ENCODE peak calls at places on chromosomes 5 and 9, in ten cellular contexts. T, C, O, P, L, R, J, I, U and X are unnamed samples.

GRCh38 chr5:91469517-91470165 is 86.5 kb upstream of the ARRDC3 start:
- DNase-seq in C (no peak), P (no peak), R (peak), I (no peak), T (no peak), U (no peak), J (peak), O (no peak), L (no peak), X (no peak)

GRCh38 chr5:96066386-96066719 is 104.7 kb upstream of the ELL2 start:
- DNase-seq in T (peak), U (no peak), J (no peak), I (no peak), O (no peak), C (no peak), R (no peak), L (no peak), P (no peak), X (no peak)

GRCh38 chr5:180170111-180170809 is 38.8 kb downstream of the RASGEF1C start:
- DNase-seq in I (no peak), P (no peak), O (no peak), U (no peak), L (no peak), J (no peak), R (no peak), C (no peak), T (no peak), X (no peak)

GRCh38 chr5:179909224-179909623 is 1.5 kb upstream of the TBC1D9B start:
- DNase-seq in T (no peak), P (no peak), O (no peak), C (no peak), R (no peak), J (no peak), U (no peak), L (no peak), I (no peak), X (no peak)

GRCh38 chr9:89622933-89623861 is 18.4 kb downstream of the GADD45G start:
- DNase-seq in L (no peak), P (no peak), I (no peak), O (no peak), C (no peak), R (no peak), U (peak), J (no peak), T (no peak), X (no peak)

GRCh38 chr9:121770415-121771273 is 119.2 kb downstream of the DAB2IP start:
- DNase-seq in U (peak), R (peak), C (no peak), O (no peak), T (peak), L (no peak), J (no peak), P (peak), I (no peak), X (peak)

GRCh38 chr9:121271368-121272351 is 3.7 kb downstream of the GSN start:
- DNase-seq in C (no peak), T (peak), I (no peak), J (peak), O (peak), L (no peak), P (no peak), R (peak), U (peak), X (peak)

GRCh38 chr5:73987915-73988314 is 361.9 kb downstream of the ARHGEF28 start:
- DNase-seq in R (no peak), L (no peak), T (no peak), P (no peak), C (no peak), J (no peak), O (no peak), I (no peak), U (no peak), X (no peak)

GRCh38 chr9:101485873-101486692 is 47.6 kb upstream of the RNF20 start:
- DNase-seq in R (peak), O (peak), U (peak), C (no peak), I (no peak), P (no peak), J (no peak), L (peak), T (peak), X (peak)

GRCh38 chr5:109819878-109820277 is 130.2 kb downstream of the MAN2A1 start:
- DNase-seq in P (no peak), L (no peak), C (no peak), O (no peak), J (no peak), U (no peak), T (no peak), R (no peak), I (no peak), X (no peak)

GRCh38 chr5:173864126-173865075 is 23.7 kb upstream of the CPEB4 start:
- DNase-seq in U (peak), C (no peak), T (no peak), P (no peak), L (no peak), R (no peak), O (no peak), J (no peak), I (no peak), X (peak)

GRCh38 chr5:74320526-74320925 is 320.0 kb downstream of the ENC1 start:
- DNase-seq in R (no peak), J (no peak), P (no peak), T (no peak), U (no peak), L (no peak), I (no peak), C (no peak), O (no peak), X (no peak)

GRCh38 chr9:124800306-124801259 is 23.6 kb downstream of the OLFML2A start:
- DNase-seq in T (no peak), C (no peak), P (no peak), J (no peak), I (no peak), O (no peak), U (no peak), L (no peak), R (no peak), X (peak)

GRCh38 chr9:86660146-86660545 is 287.2 kb downstream of the GAS1 start:
- DNase-seq in J (no peak), I (no peak), L (no peak), T (peak), O (no peak), C (no peak), R (peak), P (peak), U (no peak), X (no peak)

GRCh38 chr9:96256800-96257199 is 45.2 kb downstream of the HSD17B3 start:
- DNase-seq in J (no peak), C (no peak), I (no peak), U (no peak), P (no peak), L (no peak), O (no peak), T (no peak), R (no peak), X (no peak)